ENCODE peak calls at places on chromosomes 12 and 14, in ten cellular contexts. J, E, Z, V, U, G, M, H, B and D are unnamed samples.

GRCh38 chr12:122062832-122063690 is 15.5 kb upstream of the MLXIP start:
- DNase-seq in J (peak; percentile 76), E (no peak), Z (peak; percentile 75), V (peak; percentile 90), U (no peak), G (peak; percentile 93), M (peak; percentile 72), H (no peak), B (peak; percentile 71), D (peak; percentile 43)

GRCh38 chr12:89707992-89708792 is 446 bp downstream of the ATP2B1 start:
- DNase-seq in J (peak; percentile 59), E (peak; percentile 47), Z (peak; percentile 72), V (peak; percentile 89), U (no peak), G (peak; percentile 21), M (peak; percentile 79), H (peak; percentile 92), B (peak; percentile 47), D (peak; percentile 39)

GRCh38 chr12:113815031-113815430 is 151.1 kb downstream of the RBM19 start:
- DNase-seq in J (no peak), E (no peak), Z (no peak), V (no peak), U (no peak), G (peak; percentile 45), M (no peak), H (no peak), B (no peak), D (no peak)

GRCh38 chr12:121223283-121223946 is 13.5 kb downstream of the P2RX4 start:
- DNase-seq in J (no peak), E (no peak), Z (peak; percentile 76), V (peak; percentile 58), U (no peak), G (no peak), M (no peak), H (no peak), B (peak; percentile 70), D (peak; percentile 39)

GRCh38 chr12:125254856-125255255 is 189.6 kb downstream of the AACS start:
- DNase-seq in J (no peak), E (no peak), Z (no peak), V (no peak), U (no peak), G (no peak), M (no peak), H (no peak), B (no peak), D (no peak)

GRCh38 chr12:1474059-1474537 is 120.3 kb downstream of the FBXL14 start:
- DNase-seq in J (peak; percentile 14), E (no peak), Z (no peak), V (no peak), U (peak; percentile 26), G (peak; percentile 95), M (no peak), H (no peak), B (no peak), D (no peak)

GRCh38 chr14:89603938-89604480 is 187.0 kb upstream of the FOXN3 start:
- DNase-seq in J (no peak), E (no peak), Z (no peak), V (no peak), U (no peak), G (no peak), M (no peak), H (peak; percentile 45), B (no peak), D (no peak)

GRCh38 chr12:100721193-100721592 is 73.4 kb upstream of the ANO4 start:
- DNase-seq in J (no peak), E (no peak), Z (no peak), V (no peak), U (no peak), G (no peak), M (no peak), H (no peak), B (no peak), D (no peak)

DNA sequence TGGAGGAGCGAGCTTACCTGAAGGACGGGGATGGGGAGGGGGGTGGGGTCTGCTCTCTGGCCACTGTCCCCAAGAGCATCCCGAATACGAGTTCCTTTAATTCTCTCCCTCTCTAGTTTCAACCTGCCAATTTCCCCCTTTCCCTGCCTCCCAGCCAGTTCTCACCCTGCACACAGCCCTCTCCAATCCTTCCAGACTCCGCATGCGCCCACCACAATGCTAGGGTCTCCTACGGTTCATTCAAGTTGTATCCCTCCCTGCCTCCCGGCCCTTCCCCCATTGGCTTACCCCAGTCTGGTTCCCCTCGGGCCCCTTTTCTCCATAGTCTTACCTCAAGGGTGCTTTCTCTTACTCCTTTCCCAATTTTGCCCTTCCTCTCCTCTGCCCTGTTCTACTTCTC is 706 bp upstream of the IGFBP6 start:
- DNase-seq in J (no peak), E (no peak), Z (no peak), V (no peak), U (no peak), G (no peak), M (no peak), H (no peak), B (no peak), D (no peak)
- H3K4me3 ChIP-seq in J (peak overlapping the region; percentile 70), E (peak overlapping the region; percentile 72), Z (peak overlapping the region; percentile 61), V (peak overlapping the region; percentile 71), U (peak overlapping the region; percentile 45), G (peak overlapping the region; percentile 96), M (peak overlapping the region; percentile 55), H (no peak overlapping the region), B (peak overlapping the region; percentile 32), D (no peak overlapping the region)

GRCh38 chr14:75522224-75522764 is at the start of gene BATF:
- DNase-seq in J (no peak), E (no peak), Z (no peak), V (no peak), U (no peak), G (no peak), M (no peak), H (peak; percentile 44), B (peak; percentile 53), D (no peak)

GRCh38 chr14:75519826-75520692 is 2.2 kb upstream of the BATF start:
- DNase-seq in J (no peak), E (no peak), Z (no peak), V (no peak), U (no peak), G (peak; percentile 73), M (no peak), H (no peak), B (no peak), D (peak; percentile 23)

GRCh38 chr14:75522919-75523318 is 650 bp downstream of the BATF start:
- DNase-seq in J (no peak), E (no peak), Z (no peak), V (no peak), U (no peak), G (no peak), M (no peak), H (no peak), B (no peak), D (no peak)

GRCh38 chr14:75520852-75521251 is 1.4 kb upstream of the BATF start:
- DNase-seq in J (no peak), E (no peak), Z (no peak), V (no peak), U (no peak), G (no peak), M (no peak), H (no peak), B (no peak), D (no peak)

GRCh38 chr14:75521415-75522199 is 662 bp upstream of the BATF start:
- DNase-seq in J (peak; percentile 42), E (no peak), Z (no peak), V (no peak), U (no peak), G (peak; percentile 72), M (no peak), H (no peak), B (no peak), D (no peak)
- H3K4me1 ChIP-seq in J (peaks cover 12% of the 10 kb centered on the region), E (no peaks in the 10 kb centered on the region), Z (no peaks in the 10 kb centered on the region), V (peaks cover 5% of the 10 kb centered on the region), U (peaks cover 17% of the 10 kb centered on the region), G (peaks cover 43% of the 10 kb centered on the region), M (no peaks in the 10 kb centered on the region), H (peaks cover 32% of the 10 kb centered on the region), B (no peaks in the 10 kb centered on the region), D (no peaks in the 10 kb centered on the region)

DNA sequence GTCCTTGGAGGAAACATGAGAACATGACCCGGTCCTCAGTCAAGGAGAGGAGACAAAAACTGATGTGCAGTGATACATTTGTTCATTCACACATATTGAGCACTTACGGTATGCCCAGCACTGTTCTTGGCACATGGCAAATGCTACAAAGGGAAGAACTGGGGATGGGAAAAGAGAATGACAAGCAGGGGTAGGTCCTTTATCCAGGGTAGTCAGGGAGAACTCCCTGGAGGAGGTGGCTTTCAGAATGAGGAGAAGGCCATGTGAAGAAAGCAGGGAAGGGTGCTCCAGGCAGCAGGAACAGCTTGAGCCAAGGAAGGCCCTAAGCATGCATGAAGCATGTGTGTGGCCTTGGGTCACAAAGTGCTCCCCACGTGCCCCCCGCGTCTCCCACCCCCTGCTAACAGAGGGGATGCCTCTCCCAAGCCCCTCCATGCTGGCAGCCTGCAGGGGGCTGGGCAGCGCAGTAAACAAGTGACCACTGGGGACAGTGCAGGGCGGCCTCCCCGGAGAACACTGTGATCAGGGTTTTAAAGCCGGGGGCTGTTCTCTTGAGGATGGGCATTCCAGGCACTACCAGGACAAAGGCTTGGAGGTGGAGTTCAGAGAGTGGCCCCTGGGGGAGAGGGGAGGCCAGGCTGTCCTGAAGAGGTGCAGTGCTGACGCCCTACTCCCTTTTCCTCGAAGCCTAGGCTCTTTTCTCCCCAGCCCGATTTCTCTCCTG is 71.0 kb downstream of the PHETA1 start:
- DNase-seq in J (no peak), E (no peak), Z (no peak), V (no peak), U (no peak), G (no peak), M (no peak), H (no peak), B (no peak), D (no peak)
- TF ChIP-seq CTCF in J (no peak), E (no peak), Z (no peak), V (no peak), U (no peak), G (no peak), M (no peak), H (no peak), B (no peak), D (no peak)

GRCh38 chr12:6376079-6376941 is 947 bp upstream of the SCNN1A start:
- DNase-seq in J (peak; percentile 75), E (peak; percentile 70), Z (peak; percentile 72), V (peak; percentile 96), U (peak; percentile 53), G (no peak), M (no peak), H (peak; percentile 85), B (peak; percentile 75), D (no peak)

GRCh38 chr12:6378709-6379427 is 3.5 kb upstream of the SCNN1A start:
- DNase-seq in J (no peak), E (no peak), Z (peak; percentile 42), V (no peak), U (no peak), G (no peak), M (no peak), H (no peak), B (no peak), D (no peak)

GRCh38 chr12:6377667-6377994 is 2.3 kb upstream of the SCNN1A start:
- DNase-seq in J (no peak), E (no peak), Z (peak; percentile 69), V (peak; percentile 90), U (no peak), G (no peak), M (peak; percentile 73), H (no peak), B (peak; percentile 74), D (no peak)

GRCh38 chr12:6375269-6376078 is at the start of gene SCNN1A:
- DNase-seq in J (peak; percentile 72), E (no peak), Z (peak; percentile 82), V (peak; percentile 95), U (no peak), G (no peak), M (peak; percentile 73), H (peak; percentile 90), B (peak; percentile 86), D (no peak)

DNA sequence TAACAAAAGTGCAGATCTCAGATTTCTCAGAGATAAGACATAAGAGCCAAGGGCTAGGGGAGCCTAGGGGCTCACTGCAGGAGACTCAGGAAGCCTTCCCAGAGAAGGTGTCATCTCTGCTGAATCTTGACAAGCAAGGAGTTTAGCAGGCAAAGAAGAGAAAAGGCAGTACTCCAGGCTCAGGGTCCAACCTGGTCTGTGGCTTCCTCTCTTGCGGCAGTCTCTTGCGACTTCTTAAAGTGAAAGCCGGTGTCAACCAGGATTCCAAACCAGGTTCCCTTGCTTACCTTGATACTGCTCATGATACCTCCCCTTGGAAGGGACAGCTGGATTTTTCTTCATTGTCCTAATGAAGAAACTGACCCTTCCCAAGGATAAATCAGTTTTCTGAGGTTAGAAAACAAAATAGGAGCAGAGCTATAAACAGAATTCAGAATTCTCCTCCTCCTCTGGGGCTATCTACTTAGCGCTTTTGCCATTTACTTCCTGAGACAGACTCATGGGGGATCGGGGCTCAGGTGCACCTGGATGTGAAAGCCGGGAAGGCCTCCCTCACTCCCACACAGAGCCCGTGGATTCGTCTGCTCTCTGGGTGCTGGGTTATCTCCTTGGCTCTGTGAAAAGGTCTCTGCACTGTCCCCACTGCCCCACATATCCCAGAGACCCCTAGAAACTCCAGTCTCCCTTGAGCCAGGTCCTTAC is 1.8 kb upstream of the SCNN1A start:
- DNase-seq in J (no peak), E (no peak), Z (peak; percentile 55), V (no peak), U (no peak), G (no peak), M (no peak), H (no peak), B (peak; percentile 24), D (no peak)
- H3K4me3 ChIP-seq in J (no peak overlapping the region), E (no peak overlapping the region), Z (no peak overlapping the region), V (peak overlapping the region; percentile 29), U (no peak overlapping the region), G (no peak overlapping the region), M (no peak overlapping the region), H (no peak overlapping the region), B (no peak overlapping the region), D (no peak overlapping the region)